ENCODE peak calls at places on chromosomes 16 and 17, in six cellular contexts. E is HFFc6, Y is AG10803, F is mucosa of descending colon, O is H9, M is kidney epithelial cell. K is an unnamed sample.

GRCh38 chr17:1462164-1463112 is 6.4 kb upstream of the CRK start:
- DNase-seq in E (no peak), Y (no peak), M (no peak), O (no peak), F (no peak), K (no peak)

GRCh38 chr17:61397086-61397842 is 2.4 kb upstream of the TBX2 start:
- DNase-seq in M (no peak), E (no peak), Y (no peak), F (no peak), O (peak; percentile 75), K (no peak)

GRCh38 chr17:301681-302299 is 50.8 kb downstream of the RPH3AL start:
- DNase-seq in Y (peak; percentile 28), M (no peak), F (peak; percentile 46), O (no peak), E (no peak), K (no peak)

GRCh38 chr16:85627102-85627834 is 14.1 kb downstream of the GSE1 start:
- DNase-seq in M (no peak), E (no peak), Y (no peak), O (no peak), F (no peak), K (no peak)

GRCh38 chr16:31271621-31272190 is 11.9 kb downstream of the ITGAM start:
- DNase-seq in Y (no peak), M (no peak), F (no peak), E (no peak), O (no peak), K (no peak)

GRCh38 chr16:4426021-4426684 is 485 bp downstream of the DNAJA3 start:
- DNase-seq in F (no peak), M (no peak), Y (no peak), E (no peak), O (no peak), K (no peak)

GRCh38 chr16:15958703-15959348 is 9.4 kb downstream of the ABCC1 start:
- DNase-seq in Y (no peak), F (no peak), E (no peak), M (peak; percentile 25), O (no peak), K (no peak)

GRCh38 chr16:27449434-27450188 is 47.6 kb downstream of the IL21R start:
- DNase-seq in F (peak; percentile 43), E (no peak), O (no peak), M (no peak), Y (no peak), K (no peak)

GRCh38 chr17:5331506-5331905 is 49.4 kb downstream of the RABEP1 start:
- DNase-seq in F (no peak), O (no peak), E (no peak), Y (peak; percentile 15), M (no peak), K (no peak)

GRCh38 chr17:20010099-20010863 is 1.1 kb downstream of the SPECC1 start:
- DNase-seq in Y (peak; percentile 66), O (peak; percentile 68), F (no peak), E (peak; percentile 63), M (peak; percentile 23), K (no peak)

GRCh38 chr17:78823282-78824046 is 17.1 kb downstream of the USP36 start:
- DNase-seq in E (no peak), M (no peak), F (no peak), O (no peak), Y (no peak), K (no peak)
- TF ChIP-seq CTCF in E (peak; percentile 65), M (no peak), F (no peak), O (peak; percentile 34), Y (no peak), K (no peak)

DNA sequence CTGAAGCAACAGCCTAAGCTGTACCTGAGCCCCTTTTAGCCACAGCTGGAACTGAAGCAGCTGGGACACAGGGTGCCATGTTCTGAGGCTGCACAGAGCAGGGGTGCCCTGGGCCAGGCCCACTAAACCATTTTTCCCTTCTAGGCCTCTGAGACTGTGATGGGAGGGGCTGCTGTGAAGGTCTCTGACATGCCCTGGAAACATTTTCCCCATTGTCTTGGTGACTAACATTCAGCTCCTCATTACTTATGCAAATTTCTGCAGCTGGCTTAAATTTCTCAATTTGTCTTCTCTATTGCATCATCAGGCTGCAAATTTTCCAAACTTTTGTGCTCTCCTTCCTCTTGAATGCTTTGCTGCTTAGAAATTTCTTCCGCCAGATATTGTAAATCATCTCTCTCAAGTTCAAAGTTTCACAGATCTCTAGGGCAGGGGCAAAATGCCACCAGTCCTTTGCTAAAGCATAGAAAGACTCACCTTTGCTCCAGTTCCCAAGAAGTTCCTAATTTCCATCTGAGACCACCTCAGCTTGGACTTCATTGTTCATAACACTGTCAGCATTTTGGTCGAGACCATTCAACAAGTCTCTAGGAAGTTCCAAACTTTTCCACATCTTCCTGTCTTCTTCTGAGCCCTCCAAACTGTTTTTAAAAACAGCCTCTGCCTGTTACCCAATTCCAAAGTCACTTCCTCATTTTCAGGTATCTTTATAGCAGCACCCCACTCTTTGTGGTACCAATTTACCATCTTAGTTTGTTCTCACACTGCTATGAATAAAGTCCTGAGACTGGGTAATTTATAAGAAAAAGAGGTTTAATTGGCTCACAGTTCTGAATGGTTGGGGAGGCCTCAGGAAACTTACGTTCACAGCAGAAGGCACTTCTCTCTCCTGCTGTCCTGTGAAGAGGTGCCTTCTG is 49.8 kb downstream of the TMEM100 start:
- DNase-seq in M (no peak), F (no peak), O (no peak), E (no peak), Y (peak; percentile 42), K (peak; percentile 67)
- TF ChIP-seq CTCF in M (no peak), F (no peak), O (no peak), E (no peak), Y (no peak), K (no peak)

GRCh38 chr17:10297691-10298090 is 75.1 kb downstream of the MYH13 start:
- DNase-seq in E (no peak), M (no peak), F (no peak), Y (no peak), O (no peak), K (no peak)

GRCh38 chr17:10294162-10294561 is 78.6 kb downstream of the MYH13 start:
- DNase-seq in O (no peak), E (no peak), Y (no peak), F (no peak), M (no peak), K (no peak)

GRCh38 chr17:10292057-10292931 is 80.5 kb downstream of the MYH13 start:
- DNase-seq in M (peak; percentile 49), Y (peak; percentile 91), F (no peak), O (no peak), E (peak; percentile 41), K (no peak)

GRCh38 chr17:10290046-10290445 is 82.8 kb downstream of the MYH13 start:
- DNase-seq in F (no peak), E (no peak), M (no peak), O (no peak), Y (peak; percentile 73), K (no peak)

DNA sequence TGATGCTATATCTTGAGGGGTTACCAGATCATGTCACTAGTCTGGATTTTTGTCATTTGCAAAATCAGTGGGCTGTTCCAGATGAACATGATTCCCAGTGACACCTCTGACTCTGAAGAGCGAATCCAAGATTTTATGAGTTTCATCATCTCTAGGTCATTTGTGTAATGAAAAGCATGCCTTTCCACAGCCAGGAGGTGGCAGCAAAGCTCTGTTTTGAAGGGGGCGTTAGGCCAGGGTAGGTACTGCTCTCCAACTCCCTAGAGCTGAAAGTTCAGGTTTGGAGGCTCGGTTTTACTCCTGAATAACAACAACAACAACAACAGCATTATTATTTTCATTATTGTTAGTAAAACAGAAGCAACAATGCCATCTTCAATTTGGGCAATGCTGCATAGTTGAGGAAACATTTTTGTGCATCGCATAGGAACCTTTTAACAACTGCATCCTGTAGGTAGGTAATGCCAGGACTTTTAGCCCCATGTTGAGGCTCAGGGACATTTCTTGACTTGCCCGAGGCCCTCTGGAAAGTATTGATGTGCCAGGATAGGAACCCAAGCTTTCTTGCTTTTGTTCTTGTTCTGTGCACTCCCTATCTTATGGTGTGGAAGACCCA is 77.0 kb downstream of the MYH13 start:
- DNase-seq in F (peak; percentile 54), O (peak; percentile 83), Y (peak; percentile 72), M (peak; percentile 12), E (peak; percentile 60), K (no peak)
- TF ChIP-seq CTCF in F (no peak), O (peak; percentile 89), Y (peak; percentile 90), M (peak; percentile 66), E (peak; percentile 81), K (peak; percentile 75)

GRCh38 chr17:75504347-75505151 is 10.8 kb downstream of the CASKIN2 start:
- DNase-seq in E (no peak), Y (peak; percentile 6), M (no peak), O (peak; percentile 84), F (peak; percentile 67), K (no peak)
- TF ChIP-seq CTCF in E (peak; percentile 71), Y (peak; percentile 47), M (peak; percentile 72), O (peak; percentile 75), F (peak; percentile 46), K (peak; percentile 81)

DNA sequence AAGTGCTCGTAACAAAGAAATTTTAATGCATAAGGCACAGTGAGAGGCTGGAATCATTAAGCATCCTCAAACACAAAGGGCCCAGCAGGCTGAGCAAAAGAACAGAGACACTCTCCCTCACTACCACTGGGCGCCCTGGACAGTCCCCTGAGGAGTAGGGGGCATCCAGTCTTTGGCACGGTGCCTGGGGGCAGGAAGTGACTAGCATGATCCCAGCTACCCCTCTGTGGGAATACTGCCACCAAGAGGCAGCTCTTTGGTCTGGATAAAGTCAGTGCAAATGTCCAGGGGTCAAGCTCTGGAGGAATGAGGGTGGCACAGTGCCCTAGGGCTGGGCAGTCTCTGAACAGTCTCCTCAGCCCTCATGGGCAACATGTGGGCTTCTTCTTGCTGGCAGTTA is 2.6 kb upstream of the PROCA1 start:
- DNase-seq in E (no peak), Y (no peak), M (no peak), F (no peak), O (peak; percentile 30), K (no peak)
- TF ChIP-seq CTCF in E (peak; percentile 42), Y (no peak), M (no peak), F (no peak), O (no peak), K (no peak)

DNA sequence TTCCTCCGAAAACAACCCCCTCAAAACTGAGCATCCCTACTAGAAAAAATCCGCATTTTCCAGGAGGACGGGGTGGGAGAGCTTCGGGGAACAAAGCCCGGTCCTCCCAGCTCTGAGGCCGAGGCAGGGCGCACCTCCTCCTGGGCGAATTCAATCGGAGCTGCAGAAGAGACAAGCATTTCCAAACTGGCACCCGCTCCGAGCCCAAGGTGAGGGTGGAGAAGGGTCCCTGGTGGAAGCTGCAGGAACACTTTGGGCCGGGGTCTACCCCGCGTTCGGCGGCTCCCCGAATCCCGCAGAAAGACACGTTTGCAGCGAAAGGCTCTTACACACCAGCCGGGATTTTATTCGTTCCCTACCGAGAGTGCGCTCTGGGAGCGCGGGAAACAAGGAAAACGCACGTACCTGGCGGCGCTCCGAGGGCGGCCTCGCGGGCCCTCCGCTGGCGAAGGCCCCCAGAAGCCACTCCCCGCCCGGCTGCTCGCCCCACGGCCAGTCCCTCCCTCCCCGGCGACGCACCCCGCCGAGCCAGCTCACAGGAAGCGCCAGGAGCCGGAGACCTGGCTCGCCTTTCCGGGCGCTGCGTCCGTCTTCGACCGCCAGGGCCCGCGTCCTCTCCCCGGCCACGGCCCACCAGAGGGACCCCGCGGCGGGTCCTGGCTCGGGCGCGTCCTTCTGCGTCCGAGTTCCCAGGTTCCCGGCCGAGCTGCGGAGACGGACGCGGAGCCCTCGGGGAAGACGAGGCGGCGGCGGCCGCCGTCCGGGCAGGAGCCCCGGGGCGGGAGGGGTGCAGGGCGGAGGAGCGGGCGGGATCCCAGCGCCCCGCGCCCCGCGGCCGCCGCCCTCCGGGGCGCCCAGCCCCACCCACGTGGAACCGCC is 49.8 kb upstream of the BAHCC1 start:
- DNase-seq in O (peak; percentile 87), F (peak; percentile 93), Y (peak; percentile 93), E (peak; percentile 93), M (no peak), K (peak; percentile 79)
- TF ChIP-seq CTCF in O (peak; percentile 42), F (peak; percentile 8), Y (peak; percentile 22), E (peak; percentile 63), M (peak; percentile 18), K (no peak)

K was measured in CD14-positive monocyte.